ENCODE peak calls at places on chromosomes 11 and 22, in four cellular contexts. A is mesendoderm, W is H9, J is H1. M is an unnamed sample.

GRCh38 chr22:17957683-17958082 is 66.7 kb downstream of the MICAL3 start:
- DNase-seq in A (no peak), J (no peak), W (no peak), M (peak; percentile 67)

GRCh38 chr22:43183496-43184263 is 3.3 kb downstream of the TTLL12 start:
- DNase-seq in J (no peak), W (no peak), A (no peak), M (peak; percentile 64)

GRCh38 chr11:1572200-1573076 is at the start of gene DUSP8:
- DNase-seq in W (peak; percentile 75), A (peak; percentile 83), J (peak; percentile 88), M (peak; percentile 84)

GRCh38 chr11:57202282-57202681 is 20.5 kb downstream of the LRRC55 start:
- DNase-seq in J (no peak), A (no peak), W (no peak), M (no peak)

GRCh38 chr11:2471048-2471803 is 26.4 kb downstream of the KCNQ1 start:
- DNase-seq in W (no peak), J (no peak), A (no peak), M (no peak)

GRCh38 chr11:129214710-129215295 is 22.7 kb upstream of the ARHGAP32 start:
- DNase-seq in J (no peak), A (no peak), W (no peak), M (no peak)

GRCh38 chr11:133541331-133542095 is 9.2 kb upstream of the OPCML start:
- DNase-seq in A (peak; percentile 92), J (peak; percentile 78), W (peak; percentile 94), M (no peak)

GRCh38 chr11:12812849-12813248 is 138.6 kb downstream of the TEAD1 start:
- DNase-seq in A (no peak), J (no peak), W (no peak), M (no peak)

GRCh38 chr11:95793111-95793510 is 2.8 kb downstream of the CEP57 start:
- DNase-seq in A (no peak), W (no peak), J (no peak), M (no peak)

GRCh38 chr22:45972091-45972867 is 4.7 kb downstream of the WNT7B start:
- DNase-seq in J (no peak), A (no peak), W (peak; percentile 49), M (no peak)

GRCh38 chr11:68038226-68038717 is 553 bp upstream of the TCIRG1 start:
- DNase-seq in A (no peak), W (no peak), J (no peak), M (no peak)

GRCh38 chr22:28894320-28894719 is 10.9 kb downstream of the ZNRF3 start:
- DNase-seq in A (no peak), W (no peak), J (no peak), M (no peak)

GRCh38 chr11:12674936-12675696 is 895 bp downstream of the TEAD1 start:
- DNase-seq in J (no peak), A (peak; percentile 51), W (no peak), M (no peak)

GRCh38 chr11:27720277-27720830 is 20.1 kb upstream of the BDNF start:
- DNase-seq in A (peak; percentile 79), W (peak; percentile 80), J (peak; percentile 86), M (peak; percentile 68)

GRCh38 chr11:91459840-91460239 is 764.8 kb upstream of the FAT3 start:
- DNase-seq in J (no peak), A (no peak), W (no peak), M (no peak)

GRCh38 chr22:41919357-41920224 is 4.7 kb upstream of the SHISA8 start:
- DNase-seq in J (peak; percentile 98), W (peak; percentile 93), A (peak; percentile 82), M (peak; percentile 11)

GRCh38 chr11:330307-330693 is 9.6 kb upstream of the IFITM3 start:
- DNase-seq in A (no peak), W (peak; percentile 39), J (no peak), M (no peak)

GRCh38 chr22:44723801-44724200 is 21.8 kb downstream of the PRR5 start:
- DNase-seq in W (no peak), J (no peak), A (peak; percentile 62), M (peak; percentile 49)

GRCh38 chr11:57798905-57799559 is 37.4 kb downstream of the CTNND1 start:
- DNase-seq in A (peak; percentile 46), W (no peak), J (no peak), M (peak; percentile 52)

GRCh38 chr11:118437046-118437735 is 899 bp downstream of the KMT2A start:
- DNase-seq in W (peak; percentile 56), A (peak; percentile 85), J (peak; percentile 65), M (peak; percentile 35)

GRCh38 chr11:130634981-130635473 is 186.6 kb downstream of the ADAMTS15 start:
- DNase-seq in W (no peak), A (peak; percentile 54), J (no peak), M (peak; percentile 81)

GRCh38 chr11:59000007-59000406 is 60.7 kb downstream of the GLYATL1 start:
- DNase-seq in A (no peak), J (no peak), W (no peak), M (no peak)
- H3K56ac ChIP-seq in A (no peak overlapping the region), J (no peak overlapping the region), W (no peak overlapping the region), M (no peak overlapping the region)

GRCh38 chr11:42265072-42265471 is 805.6 kb upstream of the LRRC4C start:
- DNase-seq in J (no peak), W (no peak), A (no peak), M (no peak)
- H3K56ac ChIP-seq in J (no peak overlapping the region), W (no peak overlapping the region), A (no peak overlapping the region), M (no peak overlapping the region)

DNA sequence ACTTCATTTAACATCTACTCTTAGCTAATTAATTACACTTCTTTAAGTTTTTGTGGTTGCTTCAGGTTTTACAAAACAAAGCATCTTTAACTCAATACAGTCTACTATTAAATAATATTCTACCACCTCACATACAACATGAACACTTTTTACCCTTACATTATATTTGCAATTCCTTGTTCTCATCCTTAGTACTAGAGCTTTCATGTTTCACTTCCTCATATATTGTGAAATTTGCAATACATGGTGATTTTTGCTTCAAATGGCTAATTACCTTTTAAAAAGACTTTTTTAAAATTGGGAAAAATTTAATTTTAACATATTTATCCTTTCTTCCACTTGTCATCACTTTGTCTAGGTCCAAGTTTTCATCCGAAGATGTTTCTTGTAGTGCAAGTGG is 37.5 kb downstream of the RSF1 start:
- DNase-seq in J (no peak), W (no peak), A (no peak), M (no peak)
- H3K56ac ChIP-seq in J (no peak overlapping the region), W (no peak overlapping the region), A (no peak overlapping the region), M (no peak overlapping the region)

GRCh38 chr11:119493712-119494111 is 70.7 kb upstream of the THY1 start:
- DNase-seq in J (peak; percentile 86), W (peak; percentile 83), A (peak; percentile 83), M (peak; percentile 25)
- H3K56ac ChIP-seq in J (no peak overlapping the region), W (no peak overlapping the region), A (no peak overlapping the region), M (no peak overlapping the region)

DNA sequence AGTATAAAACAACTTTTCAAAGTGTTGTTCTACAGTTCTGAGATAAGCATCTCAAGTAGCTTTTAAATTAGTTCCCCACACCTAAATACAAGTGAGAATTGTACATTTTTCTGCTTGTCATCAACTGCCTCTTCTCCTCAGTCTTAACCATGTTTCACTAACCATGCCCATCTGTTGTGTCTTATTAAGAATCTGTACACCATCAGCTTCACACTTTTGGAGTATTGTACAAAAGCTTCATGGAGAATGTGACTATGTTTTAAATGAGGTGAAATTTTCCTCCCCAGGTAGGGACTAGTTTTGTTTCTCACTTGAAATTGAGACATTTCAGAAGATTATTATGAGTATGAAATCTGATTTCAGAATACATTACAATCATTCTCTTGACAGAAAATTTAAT is 52.4 kb downstream of the SIK2 start:
- DNase-seq in J (no peak), W (no peak), A (no peak), M (no peak)
- H3K56ac ChIP-seq in J (no peak overlapping the region), W (no peak overlapping the region), A (no peak overlapping the region), M (no peak overlapping the region)

GRCh38 chr11:19525276-19525675 is 187.4 kb upstream of the NAV2 start:
- DNase-seq in A (no peak), W (no peak), J (no peak), M (no peak)
- H3K56ac ChIP-seq in A (peak overlapping the region; percentile 27), W (no peak overlapping the region), J (no peak overlapping the region), M (no peak overlapping the region)

DNA sequence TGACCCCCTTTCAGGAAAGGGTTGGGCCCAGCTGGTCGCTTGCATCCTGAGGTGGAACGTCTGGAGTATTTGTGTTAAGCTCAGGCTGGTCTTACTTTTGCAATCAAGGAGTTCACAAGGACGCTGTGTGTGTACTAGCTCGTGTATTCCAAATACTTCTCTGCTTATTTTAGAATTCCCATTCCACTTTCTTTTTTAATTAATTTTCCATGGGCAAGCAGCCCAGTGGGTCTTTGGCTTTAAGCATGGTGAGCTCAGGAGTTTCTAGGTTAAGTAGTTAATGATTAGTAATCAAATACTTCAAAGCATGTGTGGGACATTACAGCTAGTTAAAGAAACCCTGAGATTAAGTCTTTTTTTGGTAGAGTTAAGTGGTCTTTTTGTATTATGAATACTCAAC is 68.6 kb downstream of the CSNK2A3 start:
- DNase-seq in W (no peak), A (no peak), J (no peak), M (no peak)
- H3K56ac ChIP-seq in W (no peak overlapping the region), A (no peak overlapping the region), J (no peak overlapping the region), M (no peak overlapping the region)

M was measured in IMR-90.